ENCODE peak calls at places on chromosome 11, in eight cellular contexts. F, D, S, P, A, I, O and U are unnamed samples.

GRCh38 chr11:120180571-120181445 is 30.0 kb upstream of the OAF start:
- DNase-seq in P (no peak), O (no peak), A (no peak), D (peak), F (peak), S (no peak), I (no peak), U (no peak)

GRCh38 chr11:4203603-4204360 is 109.2 kb downstream of the RRM1 start:
- DNase-seq in P (no peak), D (no peak), O (peak), I (no peak), A (no peak), S (no peak), F (no peak), U (no peak)

GRCh38 chr11:794013-794765 is 3.9 kb downstream of the SLC25A22 start:
- DNase-seq in F (no peak), S (no peak), D (no peak), I (no peak), P (no peak), A (no peak), O (no peak), U (no peak)

GRCh38 chr11:34464591-34465036 is 25.9 kb downstream of the CAT start:
- DNase-seq in O (peak), A (no peak), P (no peak), D (no peak), I (no peak), S (no peak), F (peak), U (no peak)

GRCh38 chr11:130859896-130860295 is 56.4 kb downstream of the SNX19 start:
- DNase-seq in A (no peak), D (no peak), I (no peak), S (no peak), O (no peak), P (no peak), F (no peak), U (no peak)

GRCh38 chr11:76577199-76577920 is 93.2 kb downstream of the LRRC32 start:
- DNase-seq in A (no peak), S (peak), D (peak), I (no peak), P (peak), O (no peak), F (peak), U (no peak)

GRCh38 chr11:66475349-66476172 is 4.7 kb upstream of the DPP3 start:
- DNase-seq in D (peak), P (no peak), F (no peak), S (no peak), I (no peak), O (no peak), A (no peak), U (no peak)

GRCh38 chr11:102147632-102148031 is 37.4 kb downstream of the YAP1 start:
- DNase-seq in A (no peak), D (no peak), F (no peak), I (no peak), S (no peak), O (no peak), P (no peak), U (no peak)

GRCh38 chr11:83006877-83007330 is 64.8 kb downstream of the RAB30 start:
- DNase-seq in F (no peak), P (no peak), D (no peak), S (no peak), A (no peak), I (no peak), O (peak), U (no peak)

GRCh38 chr11:118434553-118435232 is 1.6 kb upstream of the KMT2A start:
- DNase-seq in F (peak), S (peak), O (peak), P (peak), A (no peak), D (peak), I (peak), U (no peak)